ENCODE peak calls at places on chromosome 22, in four cellular contexts. W is skeletal muscle cell, D is SK-N-SH, U is activated gamma-delta T cell. L is an unnamed sample.

GRCh38 chr22:20569059-20570058 is 61.9 kb downstream of the MED15 start:
- DNase-seq in U (peak), D (no peak), W (peak), L (peak)

GRCh38 chr22:30298005-30298701 is 8.8 kb upstream of the CASTOR1 start:
- DNase-seq in W (no peak), D (no peak), U (no peak), L (no peak)

GRCh38 chr22:19974233-19974861 is 32.7 kb upstream of the TXNRD2 start:
- DNase-seq in U (no peak), D (peak), W (no peak), L (no peak)

GRCh38 chr22:18079706-18080230 is 2.0 kb downstream of the PEX26 start:
- DNase-seq in W (no peak), D (no peak), U (no peak), L (no peak)

GRCh38 chr22:44628273-44628672 is 73.7 kb upstream of the PRR5 start:
- DNase-seq in D (no peak), W (no peak), U (no peak), L (no peak)

GRCh38 chr22:46022881-46023512 is 46.0 kb upstream of the WNT7B start:
- DNase-seq in D (no peak), W (no peak), U (no peak), L (no peak)

GRCh38 chr22:19398206-19398605 is 33.3 kb downstream of the HIRA start:
- DNase-seq in U (no peak), W (no peak), D (no peak), L (no peak)

GRCh38 chr22:24969588-24970301 is 17.2 kb downstream of the KIAA1671 start:
- DNase-seq in U (no peak), W (no peak), D (peak), L (no peak)

GRCh38 chr22:39658367-39658766 is 87.8 kb downstream of the CACNA1I start:
- DNase-seq in W (no peak), U (no peak), D (no peak), L (no peak)

GRCh38 chr22:48944433-48944755 is 883.3 kb downstream of the BRD1 start:
- DNase-seq in D (no peak), W (no peak), U (no peak), L (no peak)

L was measured in retinal pigment epithelial cell.